ENCODE peak calls at places on chromosomes 12 and 14, in eight cellular contexts. F is SK-N-SH; B is renal cortical epithelial cell; X is activated naive CD8-positive, alpha-beta T cell treated with anti-CD3 and anti-CD28 coated beads, Interleukin-2, amount 50 U/mL, for 24 hours; U is activated effector memory CD4-positive, alpha-beta T cell treated with Interleukin-2 at 50 U/mL for 16 hours; Z is NCI-H2107; R is heart right ventricle; J is HEK293T. Q is an unnamed sample.

GRCh38 chr14:104940526-104941150 is 16.0 kb downstream of the PLD4 start:
- DNase-seq in F (no peak), B (no peak), X (no peak), U (no peak), Z (no peak), R (no peak), J (peak), Q (no peak)

GRCh38 chr12:4807116-4807783 is 87.0 kb downstream of the GALNT8 start:
- DNase-seq in F (no peak), B (no peak), X (no peak), U (no peak), Z (no peak), R (no peak), J (no peak), Q (no peak)

GRCh38 chr14:100048786-100049185 is 16.4 kb upstream of the EVL start:
- DNase-seq in F (no peak), B (peak), X (peak), U (no peak), Z (no peak), R (no peak), J (no peak), Q (no peak)

GRCh38 chr12:12560587-12561304 is 1.9 kb downstream of the DUSP16 start:
- DNase-seq in F (peak), B (peak), X (peak), U (peak), Z (no peak), R (peak), J (no peak), Q (no peak)

GRCh38 chr12:8698132-8698829 is 490 bp downstream of the RIMKLB start:
- DNase-seq in F (peak), B (no peak), X (peak), U (peak), Z (no peak), R (peak), J (peak), Q (no peak)

GRCh38 chr14:40074169-40074568 is 641.9 kb upstream of the FBXO33 start:
- DNase-seq in F (no peak), B (no peak), X (no peak), U (no peak), Z (no peak), R (no peak), J (no peak), Q (no peak)

GRCh38 chr12:89259831-89260230 is 92.5 kb downstream of the DUSP6 start:
- DNase-seq in F (no peak), B (no peak), X (no peak), U (no peak), Z (no peak), R (no peak), J (no peak), Q (no peak)

GRCh38 chr14:55317907-55318306 is 46.7 kb downstream of the FBXO34 start:
- DNase-seq in F (no peak), B (no peak), X (no peak), U (no peak), Z (no peak), R (no peak), J (no peak), Q (no peak)

GRCh38 chr12:14148489-14149240 is 167.3 kb upstream of the GRIN2B start:
- DNase-seq in F (no peak), B (no peak), X (no peak), U (no peak), Z (no peak), R (no peak), J (no peak), Q (no peak)

GRCh38 chr12:104555650-104556049 is 98.9 kb downstream of the CHST11 start:
- DNase-seq in F (no peak), B (peak), X (no peak), U (no peak), Z (peak), R (no peak), J (no peak), Q (no peak)

GRCh38 chr12:122499991-122500684 is 594 bp downstream of the ZCCHC8 start:
- DNase-seq in F (peak), B (peak), X (peak), U (peak), Z (peak), R (peak), J (peak), Q (peak)

GRCh38 chr12:75438052-75438754 is 42.4 kb upstream of the GLIPR1 start:
- DNase-seq in F (no peak), B (no peak), X (no peak), U (peak), Z (no peak), R (no peak), J (no peak), Q (no peak)

GRCh38 chr12:99157946-99158345 is 489.6 kb upstream of the GARIN6 start:
- DNase-seq in F (no peak), B (peak), X (no peak), U (no peak), Z (no peak), R (no peak), J (no peak), Q (no peak)

GRCh38 chr12:2797721-2798418 is 3.1 kb downstream of the FKBP4 start:
- DNase-seq in F (no peak), B (no peak), X (no peak), U (no peak), Z (no peak), R (peak), J (no peak), Q (no peak)

Q was measured in AG09309.